ENCODE peak calls at places on chromosomes 5 and 9, in nine cellular contexts. Y is effector CD4-positive, alpha-beta T cell; T is mucosa of descending colon; Z is amniotic stem cell; N is endothelial cell; S is activated CD4-positive, alpha-beta T cell treated with anti-CD3 and anti-CD28 coated beads, Interleukin-2, amount 50 U/mL, for 1 hour; B is ACHN; E is activated effector memory CD4-positive, alpha-beta T cell treated with Interleukin-2 at 50 U/mL for 16 hours; W is naive thymus-derived CD4-positive, alpha-beta T cell. I is an unnamed sample.

GRCh38 chr5:122145906-122146305 is 16.6 kb downstream of the ZNF474 start:
- DNase-seq in S (no peak), Z (no peak), Y (no peak), W (no peak), N (no peak), T (no peak), B (no peak), E (no peak), I (no peak)

GRCh38 chr9:4489919-4490704 is at the start of gene SLC1A1:
- DNase-seq in E (no peak), N (peak; percentile 38), T (peak; percentile 77), Y (no peak), S (peak; percentile 20), Z (no peak), W (peak; percentile 35), B (peak; percentile 67), I (peak; percentile 29)

GRCh38 chr5:134113908-134114875 is at the start of gene TCF7:
- DNase-seq in S (peak; percentile 77), Y (peak; percentile 75), W (peak; percentile 78), Z (peak; percentile 29), B (peak; percentile 74), E (peak; percentile 78), T (peak; percentile 77), N (peak; percentile 79), I (peak; percentile 78)

GRCh38 chr5:68457298-68457697 is 241.7 kb downstream of the PIK3R1 start:
- DNase-seq in Z (no peak), W (no peak), B (no peak), S (no peak), Y (no peak), T (no peak), E (no peak), N (no peak), I (no peak)

GRCh38 chr5:172322028-172322965 is 38.7 kb upstream of the UBTD2 start:
- DNase-seq in E (no peak), T (peak; percentile 14), S (no peak), N (no peak), Z (no peak), B (peak; percentile 3), W (no peak), Y (no peak), I (no peak)

GRCh38 chr9:115165233-115165632 is 47.3 kb upstream of the TNC start:
- DNase-seq in N (no peak), Z (no peak), E (no peak), Y (no peak), S (no peak), T (no peak), B (no peak), W (no peak), I (no peak)

GRCh38 chr5:132505641-132506040 is 15.1 kb upstream of the IRF1 start:
- DNase-seq in N (no peak), B (no peak), S (no peak), E (no peak), Y (no peak), Z (no peak), T (peak; percentile 21), W (no peak), I (no peak)

GRCh38 chr9:129100383-129101169 is 10.0 kb downstream of the CRAT start:
- DNase-seq in W (no peak), Z (no peak), Y (no peak), S (no peak), T (no peak), N (no peak), E (no peak), B (no peak), I (no peak)

GRCh38 chr9:37538099-37538498 is 38.1 kb downstream of the FBXO10 start:
- DNase-seq in E (no peak), Z (no peak), Y (no peak), W (no peak), N (no peak), S (no peak), T (no peak), B (no peak), I (no peak)

GRCh38 chr5:110475529-110475928 is 250.9 kb downstream of the TMEM232 start:
- DNase-seq in W (no peak), E (no peak), T (no peak), S (no peak), N (no peak), B (no peak), Y (no peak), Z (no peak), I (no peak)

GRCh38 chr5:174003795-174004194 is 14.8 kb downstream of the C5orf47 start:
- DNase-seq in E (no peak), Y (no peak), N (no peak), B (no peak), S (no peak), W (no peak), Z (no peak), T (no peak), I (no peak)

GRCh38 chr5:168714046-168714445 is 134.9 kb upstream of the PANK3 start:
- DNase-seq in T (no peak), N (no peak), E (no peak), Y (no peak), B (no peak), Z (no peak), W (no peak), S (no peak), I (no peak)

GRCh38 chr9:70805953-70806352 is 315.5 kb downstream of the TRPM3 start:
- DNase-seq in E (no peak), Z (no peak), B (no peak), Y (no peak), N (no peak), W (no peak), T (no peak), S (no peak), I (no peak)

GRCh38 chr9:133204335-133204992 is 4.6 kb downstream of the OBP2B start:
- DNase-seq in W (peak; percentile 10), T (no peak), N (no peak), Z (no peak), S (no peak), B (no peak), Y (no peak), E (no peak), I (no peak)

GRCh38 chr9:72415163-72415562 is 50.2 kb upstream of the ZFAND5 start:
- DNase-seq in B (no peak), S (no peak), N (no peak), W (no peak), E (no peak), Z (no peak), T (no peak), Y (no peak), I (no peak)

GRCh38 chr5:102858808-102859207 is 103.7 kb downstream of the PAM start:
- DNase-seq in S (no peak), W (no peak), N (no peak), T (no peak), Z (no peak), B (no peak), E (no peak), Y (no peak), I (no peak)

GRCh38 chr5:82584631-82585030 is 306.5 kb upstream of the RPS23 start:
- DNase-seq in T (no peak), E (no peak), B (no peak), N (no peak), S (no peak), W (no peak), Y (no peak), Z (no peak), I (no peak)

GRCh38 chr9:131117111-131117761 is 8.2 kb upstream of the NUP214 start:
- DNase-seq in E (no peak), N (no peak), S (no peak), W (no peak), Z (no peak), T (no peak), Y (no peak), B (no peak), I (no peak)

GRCh38 chr9:34628656-34629491 is at the start of gene ARID3C:
- DNase-seq in B (no peak), E (peak; percentile 32), N (peak; percentile 41), Y (no peak), T (peak; percentile 34), S (peak; percentile 34), Z (no peak), W (peak; percentile 61), I (peak; percentile 55)

GRCh38 chr5:72246954-72247442 is 73.0 kb downstream of the MRPS27 start:
- DNase-seq in E (no peak), T (no peak), Y (no peak), W (no peak), Z (no peak), S (no peak), B (no peak), N (no peak), I (no peak)

GRCh38 chr5:52738095-52738506 is 49.6 kb upstream of the ITGA1 start:
- DNase-seq in T (no peak), N (no peak), E (no peak), Y (no peak), W (no peak), B (no peak), S (no peak), Z (no peak), I (no peak)

GRCh38 chr9:109264865-109265532 is 55.9 kb downstream of the EPB41L4B start:
- DNase-seq in W (no peak), E (no peak), Y (no peak), T (peak; percentile 68), B (no peak), N (no peak), Z (no peak), S (no peak), I (no peak)

GRCh38 chr5:73853091-73853490 is 227.1 kb downstream of the ARHGEF28 start:
- DNase-seq in Y (no peak), Z (peak; percentile 80), T (no peak), E (no peak), W (no peak), S (no peak), N (no peak), B (peak; percentile 47), I (no peak)

GRCh38 chr5:10563132-10563939 is 534 bp upstream of the ANKRD33B start:
- DNase-seq in Y (peak; percentile 25), T (no peak), S (peak; percentile 29), Z (no peak), E (no peak), N (peak; percentile 20), B (peak; percentile 44), W (peak; percentile 77), I (peak; percentile 75)

GRCh38 chr9:117268847-117269452 is 145.9 kb downstream of the ASTN2 start:
- DNase-seq in W (no peak), B (no peak), Z (no peak), T (no peak), Y (no peak), E (no peak), N (no peak), S (no peak), I (no peak)

GRCh38 chr5:18799482-18800128 is 1165.3 kb downstream of the TAF11L14 start:
- DNase-seq in Y (no peak), W (no peak), T (no peak), Z (no peak), E (no peak), N (no peak), S (no peak), B (no peak), I (no peak)

GRCh38 chr5:137453476-137454080 is 45.5 kb downstream of the SPOCK1 start:
- DNase-seq in B (peak; percentile 62), S (no peak), Y (no peak), E (no peak), W (no peak), T (peak; percentile 24), N (peak; percentile 36), Z (peak; percentile 42), I (no peak)

GRCh38 chr5:78899922-78900362 is 85.2 kb downstream of the ARSB start:
- DNase-seq in Z (no peak), W (peak; percentile 33), T (peak; percentile 75), N (peak; percentile 57), E (no peak), S (no peak), B (peak; percentile 69), Y (no peak), I (no peak)

I was measured in stimulated activated naive CD8-positive, alpha-beta T cell treated with anti-CD3 and anti-CD28 coated beads, Interleukin-15, Interleukin-2, amounts not matched to agents 100 U/mL and 50 U/mL, for 24 hours.